ENCODE peak calls at places on chromosome 12, in seven cellular contexts. One of them, this sample, is unnamed.

GRCh38 chr12:22271036-22271435 is 63.5 kb downstream of the ST8SIA1 start:
- DNase-seq in ureter: no peak
- DNase-seq in stimulated activated naive B cell treated with anti-CD40 and anti-IgM and Interleukin-4, amounts not matched to agents 10 μg/mL and 1 μg/mL and 100 μg/mL, for 72 hours: no peak
- DNase-seq in SW480: no peak
- DNase-seq in EL: peak; percentile 85
- DNase-seq in stimulated activated CD4-positive, alpha-beta T cell treated with anti-CD3 and anti-CD28 coated beads, Interleukin-2, amount 100 ng/mL, for 24 hours: no peak
- DNase-seq in GM12865: no peak
- DNase-seq in this sample: no peak

GRCh38 chr12:49041881-49042484 is 18.6 kb downstream of the KMT2D start:
- DNase-seq in EL: no peak
- DNase-seq in ureter: no peak
- DNase-seq in SW480: no peak
- DNase-seq in stimulated activated naive B cell treated with anti-CD40 and anti-IgM and Interleukin-4, amounts not matched to agents 10 μg/mL and 1 μg/mL and 100 μg/mL, for 72 hours: no peak
- DNase-seq in GM12865: no peak
- DNase-seq in stimulated activated CD4-positive, alpha-beta T cell treated with anti-CD3 and anti-CD28 coated beads, Interleukin-2, amount 100 ng/mL, for 24 hours: no peak
- DNase-seq in this sample: no peak

GRCh38 chr12:98423963-98424362 is 91.4 kb upstream of the TMPO start:
- DNase-seq in SW480: no peak
- DNase-seq in stimulated activated naive B cell treated with anti-CD40 and anti-IgM and Interleukin-4, amounts not matched to agents 10 μg/mL and 1 μg/mL and 100 μg/mL, for 72 hours: no peak
- DNase-seq in EL: no peak
- DNase-seq in ureter: no peak
- DNase-seq in GM12865: no peak
- DNase-seq in stimulated activated CD4-positive, alpha-beta T cell treated with anti-CD3 and anti-CD28 coated beads, Interleukin-2, amount 100 ng/mL, for 24 hours: no peak
- DNase-seq in this sample: no peak

GRCh38 chr12:8628731-8629130 is 16.1 kb upstream of the AICDA start:
- DNase-seq in EL: no peak
- DNase-seq in stimulated activated naive B cell treated with anti-CD40 and anti-IgM and Interleukin-4, amounts not matched to agents 10 μg/mL and 1 μg/mL and 100 μg/mL, for 72 hours: no peak
- DNase-seq in GM12865: peak; percentile 38
- DNase-seq in ureter: no peak
- DNase-seq in stimulated activated CD4-positive, alpha-beta T cell treated with anti-CD3 and anti-CD28 coated beads, Interleukin-2, amount 100 ng/mL, for 24 hours: no peak
- DNase-seq in SW480: no peak
- DNase-seq in this sample: no peak

GRCh38 chr12:79409562-79409961 is 281.2 kb downstream of the PAWR start:
- DNase-seq in stimulated activated CD4-positive, alpha-beta T cell treated with anti-CD3 and anti-CD28 coated beads, Interleukin-2, amount 100 ng/mL, for 24 hours: no peak
- DNase-seq in stimulated activated naive B cell treated with anti-CD40 and anti-IgM and Interleukin-4, amounts not matched to agents 10 μg/mL and 1 μg/mL and 100 μg/mL, for 72 hours: no peak
- DNase-seq in ureter: no peak
- DNase-seq in EL: peak; percentile 89
- DNase-seq in GM12865: no peak
- DNase-seq in SW480: no peak
- DNase-seq in this sample: no peak

GRCh38 chr12:571795-572531 is 91.3 kb downstream of the NINJ2 start:
- DNase-seq in ureter: no peak
- DNase-seq in stimulated activated CD4-positive, alpha-beta T cell treated with anti-CD3 and anti-CD28 coated beads, Interleukin-2, amount 100 ng/mL, for 24 hours: no peak
- DNase-seq in EL: peak; percentile 46
- DNase-seq in GM12865: no peak
- DNase-seq in SW480: peak; percentile 35
- DNase-seq in stimulated activated naive B cell treated with anti-CD40 and anti-IgM and Interleukin-4, amounts not matched to agents 10 μg/mL and 1 μg/mL and 100 μg/mL, for 72 hours: no peak
- DNase-seq in this sample: no peak

GRCh38 chr12:122851820-122852219 is 16.6 kb downstream of the HIP1R start:
- DNase-seq in GM12865: no peak
- DNase-seq in SW480: no peak
- DNase-seq in EL: peak; percentile 89
- DNase-seq in stimulated activated CD4-positive, alpha-beta T cell treated with anti-CD3 and anti-CD28 coated beads, Interleukin-2, amount 100 ng/mL, for 24 hours: no peak
- DNase-seq in stimulated activated naive B cell treated with anti-CD40 and anti-IgM and Interleukin-4, amounts not matched to agents 10 μg/mL and 1 μg/mL and 100 μg/mL, for 72 hours: no peak
- DNase-seq in ureter: no peak
- DNase-seq in this sample: no peak

GRCh38 chr12:20368653-20369163 is 371 bp downstream of the PDE3A start:
- DNase-seq in GM12865: no peak
- DNase-seq in stimulated activated naive B cell treated with anti-CD40 and anti-IgM and Interleukin-4, amounts not matched to agents 10 μg/mL and 1 μg/mL and 100 μg/mL, for 72 hours: no peak
- DNase-seq in EL: peak; percentile 54
- DNase-seq in SW480: no peak
- DNase-seq in ureter: no peak
- DNase-seq in stimulated activated CD4-positive, alpha-beta T cell treated with anti-CD3 and anti-CD28 coated beads, Interleukin-2, amount 100 ng/mL, for 24 hours: no peak
- DNase-seq in this sample: peak; percentile 6

GRCh38 chr12:39912211-39912980 is 193.5 kb downstream of the SLC2A13 start:
- DNase-seq in GM12865: no peak
- DNase-seq in stimulated activated naive B cell treated with anti-CD40 and anti-IgM and Interleukin-4, amounts not matched to agents 10 μg/mL and 1 μg/mL and 100 μg/mL, for 72 hours: no peak
- DNase-seq in ureter: peak; percentile 59
- DNase-seq in stimulated activated CD4-positive, alpha-beta T cell treated with anti-CD3 and anti-CD28 coated beads, Interleukin-2, amount 100 ng/mL, for 24 hours: no peak
- DNase-seq in SW480: no peak
- DNase-seq in EL: no peak
- DNase-seq in this sample: no peak

GRCh38 chr12:12673296-12673695 is 22.7 kb downstream of the GPR19 start:
- DNase-seq in stimulated activated CD4-positive, alpha-beta T cell treated with anti-CD3 and anti-CD28 coated beads, Interleukin-2, amount 100 ng/mL, for 24 hours: no peak
- DNase-seq in GM12865: peak; percentile 92
- DNase-seq in ureter: no peak
- DNase-seq in stimulated activated naive B cell treated with anti-CD40 and anti-IgM and Interleukin-4, amounts not matched to agents 10 μg/mL and 1 μg/mL and 100 μg/mL, for 72 hours: no peak
- DNase-seq in EL: no peak
- DNase-seq in SW480: no peak
- DNase-seq in this sample: no peak

GRCh38 chr12:125852116-125852515 is 786.9 kb downstream of the AACS start:
- DNase-seq in SW480: no peak
- DNase-seq in ureter: no peak
- DNase-seq in GM12865: no peak
- DNase-seq in stimulated activated naive B cell treated with anti-CD40 and anti-IgM and Interleukin-4, amounts not matched to agents 10 μg/mL and 1 μg/mL and 100 μg/mL, for 72 hours: no peak
- DNase-seq in EL: no peak
- DNase-seq in stimulated activated CD4-positive, alpha-beta T cell treated with anti-CD3 and anti-CD28 coated beads, Interleukin-2, amount 100 ng/mL, for 24 hours: no peak
- DNase-seq in this sample: no peak

GRCh38 chr12:93139028-93139665 is 210.1 kb upstream of the EEA1 start:
- DNase-seq in stimulated activated naive B cell treated with anti-CD40 and anti-IgM and Interleukin-4, amounts not matched to agents 10 μg/mL and 1 μg/mL and 100 μg/mL, for 72 hours: peak; percentile 16
- DNase-seq in GM12865: peak; percentile 65
- DNase-seq in stimulated activated CD4-positive, alpha-beta T cell treated with anti-CD3 and anti-CD28 coated beads, Interleukin-2, amount 100 ng/mL, for 24 hours: no peak
- DNase-seq in EL: no peak
- DNase-seq in ureter: no peak
- DNase-seq in SW480: no peak
- DNase-seq in this sample: peak; percentile 52

This sample was measured in GM06990.